ENCODE peak calls at places on chromosomes 6 and 20, in six cellular contexts. F, N, C, U, E and R are unnamed samples.

GRCh38 chr6:9233686-9234085 is 798.3 kb upstream of the SLC35B3 start:
- DNase-seq in N (peak), U (no peak), C (no peak), F (no peak), E (peak), R (no peak)

GRCh38 chr6:44737349-44737748 is 349.8 kb downstream of the CDC5L start:
- DNase-seq in E (no peak), N (no peak), U (no peak), F (no peak), C (no peak), R (no peak)

GRCh38 chr6:129966125-129966524 is 52.3 kb upstream of the L3MBTL3 start:
- DNase-seq in C (no peak), U (no peak), F (no peak), N (no peak), E (no peak), R (no peak)

GRCh38 chr6:100845676-100846075 is 35.5 kb downstream of the ASCC3 start:
- DNase-seq in U (no peak), F (no peak), E (no peak), C (no peak), N (no peak), R (no peak)

GRCh38 chr6:83462524-83462923 is 31.7 kb upstream of the ME1 start:
- DNase-seq in F (no peak), E (no peak), N (no peak), C (no peak), U (no peak), R (no peak)

GRCh38 chr6:63349401-63349800 is 29.6 kb upstream of the LGSN start:
- DNase-seq in E (peak), N (no peak), F (no peak), C (no peak), U (no peak), R (no peak)

GRCh38 chr6:30568245-30568644 is 3.0 kb upstream of the ABCF1 start:
- DNase-seq in F (no peak), U (peak), C (no peak), N (no peak), E (no peak), R (no peak)

GRCh38 chr20:35005463-35005961 is 49.8 kb downstream of the MYH7B start:
- DNase-seq in E (no peak), C (no peak), U (no peak), N (no peak), F (peak), R (no peak)

GRCh38 chr20:56551571-56551970 is 18.5 kb downstream of the FAM209B start:
- DNase-seq in E (no peak), C (no peak), U (no peak), N (no peak), F (no peak), R (no peak)

GRCh38 chr20:48056218-48056617 is 270.9 kb upstream of the SULF2 start:
- DNase-seq in N (no peak), F (no peak), U (no peak), E (no peak), C (no peak), R (no peak)

GRCh38 chr6:142301421-142302391 is at the start of gene ADGRG6:
- DNase-seq in U (peak), N (no peak), F (peak), E (peak), C (peak), R (no peak)

GRCh38 chr6:166556336-166556735 is 30.1 kb downstream of the RAMACL start:
- DNase-seq in F (no peak), U (no peak), N (no peak), E (no peak), C (no peak), R (no peak)

GRCh38 chr6:152461556-152461955 is 175.6 kb downstream of the SYNE1 start:
- DNase-seq in F (no peak), C (peak), E (no peak), N (no peak), U (no peak), R (no peak)

GRCh38 chr6:168164462-168165061 is 85.5 kb upstream of the FRMD1 start:
- DNase-seq in N (no peak), E (no peak), U (no peak), F (no peak), C (no peak), R (no peak)

GRCh38 chr6:24584390-24584735 is 61.6 kb downstream of the KIAA0319 start:
- DNase-seq in F (no peak), E (no peak), C (no peak), U (no peak), N (no peak), R (no peak)

GRCh38 chr20:57946559-57947315 is 236.9 kb upstream of the PMEPA1 start:
- DNase-seq in U (no peak), E (no peak), C (no peak), N (no peak), F (no peak), R (no peak)

GRCh38 chr6:31850765-31851484 is 11.7 kb downstream of the NEU1 start:
- DNase-seq in C (no peak), F (no peak), E (no peak), N (no peak), U (no peak), R (no peak)

GRCh38 chr6:160972111-160972510 is 19.5 kb upstream of the MAP3K4 start:
- DNase-seq in N (peak), U (peak), E (peak), F (no peak), C (peak), R (peak)

GRCh38 chr6:73262701-73263569 is at the start of gene KHDC1:
- DNase-seq in F (peak), U (peak), E (peak), N (peak), C (peak), R (no peak)

GRCh38 chr6:87543836-87544735 is 45.7 kb downstream of the RARS2 start:
- DNase-seq in E (no peak), U (peak), F (no peak), C (no peak), N (no peak), R (no peak)

GRCh38 chr20:6039766-6040165 is 14.1 kb downstream of the LRRN4 start:
- DNase-seq in U (no peak), F (no peak), C (no peak), N (no peak), E (no peak), R (no peak)

GRCh38 chr6:31163922-31164321 is 5.5 kb downstream of the TCF19 start:
- DNase-seq in C (peak), U (peak), E (peak), F (no peak), N (no peak), R (no peak)

GRCh38 chr20:25863536-25864325 is 167.1 kb upstream of the ZNF337 start:
- DNase-seq in U (no peak), E (peak), F (no peak), N (no peak), C (peak), R (no peak)

GRCh38 chr6:22247916-22248482 is 48.8 kb downstream of the PRL start:
- DNase-seq in C (peak), E (peak), N (no peak), F (no peak), U (no peak), R (peak)

GRCh38 chr6:163398796-163399195 is 15.7 kb upstream of the QKI start:
- DNase-seq in E (no peak), F (peak), N (no peak), U (peak), C (no peak), R (no peak)

GRCh38 chr6:111342913-111343312 is 140.1 kb downstream of the REV3L start:
- DNase-seq in F (no peak), U (peak), C (peak), N (no peak), E (peak), R (no peak)

GRCh38 chr20:13788167-13788834 is 3.5 kb downstream of the NDUFAF5 start:
- DNase-seq in N (peak), C (peak), E (peak), F (peak), U (peak), R (no peak)

GRCh38 chr20:63312690-63313348 is 19.8 kb downstream of the COL20A1 start:
- DNase-seq in N (no peak), F (no peak), U (no peak), C (no peak), E (peak), R (no peak)

GRCh38 chr6:6686748-6687601 is 98.5 kb downstream of the LY86 start:
- DNase-seq in E (peak), C (peak), F (peak), N (no peak), U (no peak), R (no peak)

GRCh38 chr6:36897629-36898028 is 11.9 kb downstream of the C6orf89 start:
- DNase-seq in E (peak), C (no peak), U (no peak), F (no peak), N (no peak), R (no peak)
- TF ChIP-seq CTCF in E (peak), C (no peak), U (no peak), F (peak), N (peak), R (peak)

DNA sequence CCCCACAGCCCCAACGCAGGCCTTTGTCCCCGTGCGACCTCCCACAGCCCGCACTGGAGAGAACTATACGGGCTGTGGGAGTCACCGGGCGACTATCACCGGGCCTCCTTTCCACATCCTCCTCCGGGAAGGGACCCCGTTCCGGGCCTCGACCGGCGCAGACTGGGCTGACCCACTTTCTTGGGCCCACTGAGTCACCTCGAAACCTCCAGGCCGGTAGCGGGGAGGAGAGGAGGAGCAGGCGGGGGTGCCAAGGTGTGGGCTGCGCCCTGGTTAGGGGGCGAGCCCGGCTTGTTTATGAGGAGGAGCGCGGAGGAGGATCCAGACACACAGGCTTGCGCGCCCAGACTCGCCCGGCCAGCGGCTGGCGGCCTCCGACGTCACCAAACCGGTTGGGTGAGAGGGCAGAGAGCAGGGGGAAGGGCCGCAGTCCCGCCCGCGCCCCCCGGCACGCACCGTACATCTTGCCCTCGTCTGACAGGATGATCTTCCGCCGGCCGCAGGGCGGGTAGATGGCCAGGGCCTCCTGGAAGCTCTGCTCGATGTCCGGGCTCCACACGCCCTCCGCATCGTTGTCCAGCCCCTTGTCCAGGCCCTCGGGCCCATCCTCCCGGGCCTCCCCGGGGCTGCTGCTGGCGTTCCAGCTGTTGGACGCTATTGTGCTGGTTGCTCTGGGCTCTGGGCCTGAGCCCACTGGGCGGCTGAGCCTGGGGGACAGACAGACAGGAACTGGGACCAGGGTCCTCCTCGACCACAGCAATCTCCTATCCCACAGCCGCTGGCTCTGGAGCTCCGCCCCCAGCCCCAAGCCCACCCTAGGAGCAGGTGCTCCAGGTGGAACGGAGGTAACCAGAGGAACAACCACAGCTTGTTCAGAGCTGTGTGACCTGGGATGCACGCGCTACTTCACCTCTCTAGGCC is 10.6 kb downstream of the TEAD3 start:
- DNase-seq in N (no peak), U (no peak), F (no peak), E (peak), C (peak), R (no peak)
- H3K4me3 ChIP-seq in N (no peak), U (no peak), F (no peak), E (peak), C (no peak), R (no peak)

GRCh38 chr6:4057036-4057435 is 21.9 kb downstream of the FAM217A start:
- DNase-seq in N (no peak), U (no peak), E (no peak), F (no peak), C (no peak), R (no peak)

GRCh38 chr6:4059115-4059777 is 19.7 kb downstream of the FAM217A start:
- DNase-seq in N (peak), F (no peak), E (peak), U (no peak), C (peak), R (peak)

DNA sequence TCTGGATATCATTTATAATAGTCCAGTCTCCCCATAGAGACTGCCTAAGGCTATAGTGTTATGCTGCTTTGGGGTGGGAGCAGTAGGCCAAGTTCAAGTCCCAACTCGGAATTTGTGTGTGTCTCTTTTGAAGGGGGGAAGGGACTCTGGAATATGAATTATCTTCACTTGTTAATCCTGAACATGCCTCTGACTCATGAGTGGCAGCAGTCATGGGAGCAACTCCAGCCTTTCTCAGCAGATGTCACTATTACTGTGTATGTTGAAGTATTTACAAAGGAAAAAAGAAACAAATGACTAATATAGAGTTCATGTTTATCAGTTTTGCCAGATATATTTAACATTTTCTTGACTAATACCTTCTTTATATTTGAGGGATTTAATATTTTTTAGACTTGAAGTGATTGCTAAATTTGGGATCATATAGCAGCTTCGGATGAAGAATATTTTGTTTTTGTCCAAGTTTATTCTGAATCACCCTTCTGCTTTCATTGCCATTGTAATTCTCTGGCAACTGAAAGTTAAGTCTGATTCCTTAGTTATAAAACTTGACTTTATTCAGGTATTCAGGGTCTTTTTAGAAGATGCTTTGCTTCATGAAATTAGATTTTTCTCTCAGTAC is 23.4 kb downstream of the FAM217A start:
- DNase-seq in U (no peak), N (peak), E (peak), C (peak), F (no peak), R (peak)
- TF ChIP-seq CTCF in U (no peak), N (peak), E (peak), C (peak), F (peak), R (peak)

DNA sequence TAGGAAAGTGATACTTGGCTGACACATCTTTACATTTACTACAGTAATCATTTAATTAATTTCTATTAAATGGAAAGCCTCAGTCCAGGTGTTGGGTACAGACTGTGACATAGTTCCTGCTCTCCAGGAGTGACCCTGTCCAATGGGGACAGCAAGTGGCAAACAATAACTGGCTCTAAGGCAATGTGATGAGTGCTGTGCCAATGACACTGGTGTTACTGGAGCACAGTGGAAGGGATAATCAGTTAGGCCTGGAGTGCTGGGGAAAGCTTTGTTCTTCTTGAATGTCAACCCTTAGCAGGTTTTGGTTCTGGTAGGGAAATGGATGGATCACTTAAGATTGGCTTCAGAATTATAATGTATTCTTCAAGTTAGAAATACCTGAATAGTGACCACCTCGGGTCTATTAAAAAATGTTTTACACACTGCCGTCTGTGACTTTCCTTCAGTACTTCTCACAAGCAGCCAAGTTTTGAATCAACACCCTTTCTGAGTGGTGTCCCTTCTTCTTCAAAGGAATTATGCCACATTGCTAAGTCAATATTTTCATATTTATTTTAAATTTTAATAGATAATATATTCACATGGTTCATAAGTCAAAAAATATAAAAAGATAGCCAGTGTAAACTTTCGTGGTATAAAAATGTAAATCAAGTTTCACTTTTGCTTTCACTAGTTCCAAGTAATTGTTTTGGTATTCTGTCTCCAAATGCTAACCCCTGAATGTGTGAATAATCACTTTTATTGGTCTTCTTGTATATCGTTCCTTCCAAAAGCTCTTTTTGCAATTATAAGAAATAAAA is 9.6 kb downstream of the CMTR1 start:
- DNase-seq in E (peak), U (no peak), C (no peak), F (no peak), N (no peak), R (no peak)
- H3K4me3 ChIP-seq in E (peak), U (peak), C (no peak), F (peak), N (no peak), R (no peak)

GRCh38 chr20:1737134-1737533 is 79.6 kb upstream of the SIRPG start:
- DNase-seq in E (no peak), F (no peak), U (no peak), N (no peak), C (no peak), R (no peak)

GRCh38 chr20:1735417-1736089 is 78.0 kb upstream of the SIRPG start:
- DNase-seq in E (no peak), F (no peak), N (no peak), U (no peak), C (no peak), R (no peak)

DNA sequence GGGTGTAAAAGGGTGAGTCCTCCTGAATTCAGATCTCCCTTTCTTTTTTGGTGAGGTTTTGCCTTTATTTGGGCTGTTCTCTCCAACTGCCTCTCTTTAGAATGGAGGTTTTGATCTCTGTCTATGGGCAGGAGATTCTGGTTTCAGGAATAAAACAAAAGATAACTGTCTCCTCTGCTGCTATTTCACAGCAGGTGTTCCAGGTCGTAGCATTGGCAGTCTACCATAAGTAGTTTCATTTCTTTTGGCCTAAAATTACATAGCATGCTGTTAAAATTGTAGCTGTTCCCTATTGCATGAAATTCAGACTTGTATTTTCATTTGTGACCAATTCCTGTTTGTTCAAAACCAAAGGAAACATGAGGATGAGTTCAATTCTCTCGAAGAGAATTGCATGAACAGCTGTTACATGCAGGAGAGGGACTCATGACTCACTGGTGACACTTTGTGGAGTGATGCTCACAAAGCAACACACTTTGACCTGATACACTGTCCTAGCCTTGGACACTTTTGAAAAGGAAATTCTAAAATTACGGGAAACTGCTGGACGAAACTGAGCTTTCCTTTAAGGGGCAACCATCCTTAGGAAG is 76.8 kb upstream of the SIRPG start:
- DNase-seq in N (no peak), E (no peak), F (no peak), U (peak), C (peak), R (no peak)
- TF ChIP-seq CTCF in N (no peak), E (no peak), F (peak), U (peak), C (no peak), R (peak)

GRCh38 chr20:61815678-61816077 is 250.0 kb downstream of the TAF4 start:
- DNase-seq in E (no peak), F (peak), C (no peak), U (no peak), N (no peak), R (no peak)
- H3K4me3 ChIP-seq in E (no peak), F (no peak), C (no peak), U (no peak), N (no peak), R (no peak)

GRCh38 chr6:126182650-126183311 is 157.1 kb upstream of the CENPW start:
- DNase-seq in F (no peak), N (no peak), U (peak), C (peak), E (peak), R (no peak)
- TF ChIP-seq CTCF in F (peak), N (no peak), U (no peak), C (no peak), E (no peak), R (no peak)

GRCh38 chr20:32537657-32538525 is 47.2 kb downstream of the NOL4L start:
- DNase-seq in N (no peak), U (no peak), C (no peak), F (no peak), E (no peak), R (no peak)
- H3K4me3 ChIP-seq in N (no peak), U (no peak), C (no peak), F (no peak), E (no peak), R (no peak)

DNA sequence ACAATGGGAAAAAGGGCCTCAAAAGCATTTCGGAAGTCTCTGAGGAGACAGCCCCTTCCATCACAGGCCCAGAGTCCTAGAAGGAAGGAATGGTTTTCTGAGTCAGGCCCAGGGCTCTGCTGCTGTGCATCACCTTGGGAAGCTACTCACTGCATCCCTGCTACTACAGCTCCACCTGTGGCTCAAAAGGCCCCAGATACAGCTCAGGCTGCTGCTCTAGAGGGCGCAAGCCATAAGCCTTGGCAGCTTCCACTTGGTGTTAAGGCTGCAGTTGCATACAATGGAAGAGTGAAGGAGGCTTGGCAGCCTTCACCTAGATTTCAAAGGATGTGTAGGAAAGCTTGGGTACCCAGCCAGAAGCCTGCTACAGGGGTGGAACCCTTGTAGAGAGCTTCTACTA is 54.8 kb downstream of the MEI4 start:
- DNase-seq in F (no peak), E (no peak), C (no peak), U (no peak), N (no peak), R (no peak)
- TF ChIP-seq CTCF in F (no peak), E (no peak), C (no peak), U (no peak), N (no peak), R (no peak)